ENCODE peak calls at places on chromosomes 4 and X, in five cellular contexts. C, H, V, E and M are unnamed samples.

GRCh38 chr4:10085828-10086505 is 30.6 kb downstream of the WDR1 start:
- DNase-seq in C (no peak), H (no peak), V (no peak), E (no peak), M (no peak)

GRCh38 chr4:184922301-184922700 is 96.0 kb upstream of the HELT start:
- DNase-seq in C (no peak), H (no peak), V (no peak), E (no peak), M (no peak)

GRCh38 chr4:123477804-123478209 is 81.2 kb downstream of the SPRY1 start:
- DNase-seq in C (no peak), H (no peak), V (peak; percentile 36), E (peak; percentile 73), M (no peak)

GRCh38 chrX:17052776-17053175 is 106.3 kb downstream of the REPS2 start:
- DNase-seq in C (peak; percentile 21), H (no peak), V (no peak), E (no peak), M (no peak)

GRCh38 chrX:49197543-49198087 is 2.4 kb downstream of the SYP start:
- DNase-seq in C (no peak), H (no peak), V (no peak), E (no peak), M (no peak)

GRCh38 chr4:139773560-139774318 is 108.1 kb downstream of the MGST2 start:
- DNase-seq in C (no peak), H (no peak), V (no peak), E (no peak), M (no peak)

GRCh38 chr4:21628916-21629315 is 319.7 kb downstream of the KCNIP4 start:
- DNase-seq in C (no peak), H (no peak), V (no peak), E (no peak), M (no peak)

GRCh38 chrX:138287200-138287865 is 424.2 kb downstream of the FGF13 start:
- DNase-seq in C (no peak), H (no peak), V (no peak), E (no peak), M (no peak)

GRCh38 chrX:153446950-153447580 is 1.2 kb upstream of the TREX2 start:
- DNase-seq in C (no peak), H (no peak), V (no peak), E (no peak), M (no peak)

GRCh38 chrX:115579327-115579726 is 18.4 kb downstream of the PLS3 start:
- DNase-seq in C (no peak), H (no peak), V (no peak), E (no peak), M (no peak)

GRCh38 chrX:116239944-116240391 is 69.4 kb downstream of the AGTR2 start:
- DNase-seq in C (no peak), H (no peak), V (no peak), E (peak; percentile 55), M (no peak)

DNA sequence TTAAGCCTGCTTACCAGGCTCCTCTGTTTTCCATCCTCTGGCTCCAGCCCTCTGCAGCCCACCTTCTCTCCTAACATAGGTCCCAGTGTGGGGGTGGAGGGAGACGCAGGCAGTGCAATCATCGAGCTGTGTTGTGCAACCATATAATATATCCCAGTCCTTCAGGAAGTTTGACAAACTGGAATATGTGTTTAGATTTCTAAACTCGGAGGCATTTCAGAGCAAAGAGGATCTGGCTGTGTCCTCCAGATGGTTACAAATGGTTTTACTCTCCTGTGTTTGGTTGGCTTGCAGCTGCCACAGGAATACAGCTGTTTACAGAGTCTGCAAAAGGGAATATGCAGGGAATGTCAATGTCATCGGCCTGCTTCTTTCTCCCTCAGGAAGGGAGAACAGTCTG is 195.3 kb upstream of the LNX1 start:
- DNase-seq in C (no peak), H (peak; percentile 6), V (no peak), E (peak; percentile 78), M (no peak)
- H3K27ac ChIP-seq in C (no peak overlapping the region), H (no peak overlapping the region), V (no peak overlapping the region), E (peak overlapping the region; percentile 1), M (no peak overlapping the region)

GRCh38 chr4:52995341-52996030 is 133.4 kb downstream of the RASL11B start:
- DNase-seq in C (no peak), H (no peak), V (no peak), E (no peak), M (no peak)
- H3K27ac ChIP-seq in C (peak overlapping the region; percentile 71), H (no peak overlapping the region), V (peak overlapping the region; percentile 32), E (peak overlapping the region; percentile 22), M (no peak overlapping the region)

GRCh38 chr4:5750052-5750950 is 39.3 kb downstream of the EVC start:
- DNase-seq in C (no peak), H (no peak), V (no peak), E (peak; percentile 65), M (no peak)

GRCh38 chr4:5752803-5753184 is 41.8 kb downstream of the EVC start:
- DNase-seq in C (peak; percentile 82), H (no peak), V (no peak), E (no peak), M (no peak)

GRCh38 chr4:5749568-5749967 is 38.6 kb downstream of the EVC start:
- DNase-seq in C (no peak), H (no peak), V (no peak), E (no peak), M (no peak)

GRCh38 chr4:5751918-5752802 is 41.2 kb downstream of the EVC start:
- DNase-seq in C (no peak), H (no peak), V (no peak), E (peak; percentile 71), M (no peak)

DNA sequence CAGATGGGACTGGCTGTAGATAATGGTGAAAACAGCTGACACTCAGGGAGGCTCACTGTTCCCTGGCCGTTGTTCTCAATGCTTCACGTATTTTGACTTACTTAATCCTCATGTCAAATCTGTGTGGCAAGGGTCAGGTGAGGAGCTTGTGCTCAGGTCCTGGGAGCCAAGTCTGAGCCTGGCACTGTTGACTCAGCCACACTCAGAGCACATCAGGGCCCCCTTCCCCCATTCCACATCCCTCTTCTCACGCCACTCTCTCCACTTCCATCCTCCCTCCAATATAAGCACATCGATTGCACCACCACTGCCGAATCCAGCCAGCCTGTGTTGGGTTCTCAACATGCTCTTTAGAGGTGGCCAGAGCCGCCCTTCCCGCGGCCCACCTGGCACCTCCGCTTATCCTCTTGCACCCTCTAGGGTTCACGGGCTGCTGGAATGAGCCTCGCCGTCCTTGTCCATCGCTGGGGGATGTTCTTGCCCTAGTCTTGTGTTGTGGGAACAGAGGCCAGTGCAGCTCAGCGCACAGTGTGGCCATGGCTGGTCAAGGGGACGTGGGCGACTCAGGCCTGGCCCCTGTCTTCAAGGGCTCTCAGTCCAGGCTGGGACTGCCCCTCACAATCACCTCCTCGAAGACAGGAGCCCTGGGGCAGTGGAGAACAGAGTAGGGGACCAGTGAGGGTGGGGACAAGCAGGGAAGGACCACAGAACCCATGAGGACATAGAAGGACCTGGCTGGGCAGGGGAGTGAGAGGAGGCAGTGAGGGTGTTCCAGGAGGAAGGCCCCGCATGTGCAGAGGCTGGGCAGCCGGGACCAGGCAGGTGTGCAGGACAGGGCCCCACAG is 40.3 kb downstream of the EVC start:
- DNase-seq in C (no peak), H (no peak), V (no peak), E (peak; percentile 96), M (no peak)
- H3K27ac ChIP-seq in C (no peak overlapping the region), H (no peak overlapping the region), V (no peak overlapping the region), E (peak overlapping the region; percentile 40), M (no peak overlapping the region)

GRCh38 chr4:38354872-38355271 is 309.1 kb upstream of the KLF3 start:
- DNase-seq in C (no peak), H (no peak), V (no peak), E (no peak), M (no peak)
- H3K27ac ChIP-seq in C (no peak overlapping the region), H (no peak overlapping the region), V (no peak overlapping the region), E (no peak overlapping the region), M (no peak overlapping the region)